ENCODE peak calls at places on chromosomes 1 and 21, in nine cellular contexts. One of them, this sample, is unnamed.

GRCh38 chr1:211764701-211765100 is 65.9 kb downstream of the LPGAT1 start:
- DNase-seq in ascending aorta: no peak
- DNase-seq in left lung: no peak
- DNase-seq in upper lobe of right lung: no peak
- DNase-seq in CD8-positive, alpha-beta T cell: no peak
- DNase-seq in glutamatergic neuron: no peak
- DNase-seq in GM23338: no peak
- DNase-seq in cardiac fibroblast: no peak
- DNase-seq in cardiac muscle cell: no peak
- DNase-seq in this sample: no peak

GRCh38 chr1:101781437-101781836 is 215.3 kb downstream of the OLFM3 start:
- DNase-seq in ascending aorta: no peak
- DNase-seq in left lung: no peak
- DNase-seq in upper lobe of right lung: no peak
- DNase-seq in CD8-positive, alpha-beta T cell: no peak
- DNase-seq in glutamatergic neuron: no peak
- DNase-seq in GM23338: no peak
- DNase-seq in cardiac fibroblast: peak
- DNase-seq in cardiac muscle cell: peak
- DNase-seq in this sample: no peak

GRCh38 chr21:44931137-44931500 is 8.7 kb upstream of the SLX9 start:
- DNase-seq in ascending aorta: no peak
- DNase-seq in left lung: peak
- DNase-seq in upper lobe of right lung: peak
- DNase-seq in CD8-positive, alpha-beta T cell: peak
- DNase-seq in glutamatergic neuron: no peak
- DNase-seq in GM23338: peak
- DNase-seq in cardiac fibroblast: peak
- DNase-seq in cardiac muscle cell: no peak
- DNase-seq in this sample: no peak

GRCh38 chr1:191575180-191575579 is 583.1 kb upstream of the RGS18 start:
- DNase-seq in ascending aorta: no peak
- DNase-seq in left lung: no peak
- DNase-seq in upper lobe of right lung: no peak
- DNase-seq in CD8-positive, alpha-beta T cell: no peak
- DNase-seq in glutamatergic neuron: no peak
- DNase-seq in GM23338: no peak
- DNase-seq in cardiac fibroblast: no peak
- DNase-seq in cardiac muscle cell: no peak
- DNase-seq in this sample: no peak

GRCh38 chr1:200042437-200043329 is 15.2 kb downstream of the NR5A2 start:
- DNase-seq in ascending aorta: no peak
- DNase-seq in left lung: no peak
- DNase-seq in upper lobe of right lung: no peak
- DNase-seq in CD8-positive, alpha-beta T cell: no peak
- DNase-seq in glutamatergic neuron: no peak
- DNase-seq in GM23338: peak
- DNase-seq in cardiac fibroblast: no peak
- DNase-seq in cardiac muscle cell: no peak
- DNase-seq in this sample: no peak

GRCh38 chr1:4298333-4298732 is 356.1 kb upstream of the AJAP1 start:
- DNase-seq in ascending aorta: no peak
- DNase-seq in left lung: no peak
- DNase-seq in upper lobe of right lung: no peak
- DNase-seq in CD8-positive, alpha-beta T cell: no peak
- DNase-seq in glutamatergic neuron: no peak
- DNase-seq in GM23338: no peak
- DNase-seq in cardiac fibroblast: no peak
- DNase-seq in cardiac muscle cell: no peak
- DNase-seq in this sample: no peak

GRCh38 chr1:37764888-37765441 is at the start of gene EPHA10:
- DNase-seq in ascending aorta: no peak
- DNase-seq in left lung: peak
- DNase-seq in upper lobe of right lung: no peak
- DNase-seq in CD8-positive, alpha-beta T cell: no peak
- DNase-seq in glutamatergic neuron: peak
- DNase-seq in GM23338: peak
- DNase-seq in cardiac fibroblast: no peak
- DNase-seq in cardiac muscle cell: no peak
- DNase-seq in this sample: no peak

GRCh38 chr1:22876359-22877111 is 96.1 kb downstream of the LACTBL1 start:
- DNase-seq in ascending aorta: no peak
- DNase-seq in left lung: no peak
- DNase-seq in upper lobe of right lung: no peak
- DNase-seq in CD8-positive, alpha-beta T cell: no peak
- DNase-seq in glutamatergic neuron: peak
- DNase-seq in GM23338: peak
- DNase-seq in cardiac fibroblast: peak
- DNase-seq in cardiac muscle cell: no peak
- DNase-seq in this sample: no peak

GRCh38 chr1:244154528-244154881 is 103.4 kb downstream of the ZBTB18 start:
- DNase-seq in ascending aorta: no peak
- DNase-seq in left lung: no peak
- DNase-seq in upper lobe of right lung: no peak
- DNase-seq in CD8-positive, alpha-beta T cell: no peak
- DNase-seq in glutamatergic neuron: no peak
- DNase-seq in GM23338: no peak
- DNase-seq in cardiac fibroblast: no peak
- DNase-seq in cardiac muscle cell: no peak
- DNase-seq in this sample: no peak

GRCh38 chr1:20727746-20728316 is 4.7 kb downstream of the SH2D5 start:
- DNase-seq in ascending aorta: no peak
- DNase-seq in left lung: no peak
- DNase-seq in upper lobe of right lung: peak
- DNase-seq in CD8-positive, alpha-beta T cell: peak
- DNase-seq in glutamatergic neuron: no peak
- DNase-seq in GM23338: peak
- DNase-seq in cardiac fibroblast: peak
- DNase-seq in cardiac muscle cell: no peak
- DNase-seq in this sample: no peak

GRCh38 chr1:20125091-20125490 is 5.8 kb upstream of the PLA2G2D start:
- DNase-seq in ascending aorta: no peak
- DNase-seq in left lung: no peak
- DNase-seq in upper lobe of right lung: no peak
- DNase-seq in CD8-positive, alpha-beta T cell: no peak
- DNase-seq in glutamatergic neuron: no peak
- DNase-seq in GM23338: no peak
- DNase-seq in cardiac fibroblast: no peak
- DNase-seq in cardiac muscle cell: no peak
- DNase-seq in this sample: peak

DNA sequence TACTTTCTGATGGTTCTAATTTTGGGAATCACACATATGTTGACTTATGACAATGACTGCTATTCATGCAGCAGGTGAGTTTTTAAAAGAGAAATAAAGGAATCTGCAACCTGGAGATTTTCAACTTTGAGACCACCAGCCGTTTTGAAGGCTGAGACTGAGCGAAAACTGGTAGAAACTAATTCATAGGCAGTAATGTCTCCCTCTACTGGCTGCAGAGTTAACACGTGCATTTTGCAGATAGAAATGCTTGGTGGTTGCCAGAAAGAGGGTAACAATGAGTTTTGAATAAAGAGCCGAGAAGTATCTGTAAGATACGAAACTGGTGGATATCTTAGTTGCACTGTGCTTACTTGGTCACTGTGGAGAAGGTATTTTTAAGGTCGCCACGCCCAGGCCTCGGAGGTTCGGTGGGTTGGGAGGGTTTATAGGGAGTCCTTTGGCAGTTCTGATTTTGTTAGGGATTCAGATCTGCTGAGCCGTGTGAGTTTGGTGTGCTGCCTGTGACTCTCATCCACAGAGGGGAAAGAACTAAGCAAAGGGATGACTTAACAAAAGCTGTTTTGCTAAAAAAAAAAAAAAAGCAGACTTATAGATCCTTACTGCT is 83.0 kb downstream of the RYR2 start:
- DNase-seq in ascending aorta: no peak
- DNase-seq in left lung: no peak
- DNase-seq in upper lobe of right lung: no peak
- DNase-seq in CD8-positive, alpha-beta T cell: no peak
- DNase-seq in glutamatergic neuron: no peak
- DNase-seq in GM23338: peak
- DNase-seq in cardiac fibroblast: peak
- DNase-seq in cardiac muscle cell: no peak
- DNase-seq in this sample: no peak
- TF ChIP-seq CTCF in ascending aorta: peak
- TF ChIP-seq CTCF in left lung: no peak
- TF ChIP-seq CTCF in upper lobe of right lung: peak
- TF ChIP-seq CTCF in CD8-positive, alpha-beta T cell: no peak
- TF ChIP-seq CTCF in glutamatergic neuron: peak
- TF ChIP-seq CTCF in GM23338: peak
- TF ChIP-seq CTCF in cardiac fibroblast: no peak
- TF ChIP-seq CTCF in cardiac muscle cell: peak
- TF ChIP-seq CTCF in this sample: no peak

GRCh38 chr1:168799918-168800605 is 71.1 kb upstream of the DPT start:
- DNase-seq in ascending aorta: no peak
- DNase-seq in left lung: no peak
- DNase-seq in upper lobe of right lung: no peak
- DNase-seq in CD8-positive, alpha-beta T cell: no peak
- DNase-seq in glutamatergic neuron: no peak
- DNase-seq in GM23338: no peak
- DNase-seq in cardiac fibroblast: no peak
- DNase-seq in cardiac muscle cell: no peak
- DNase-seq in this sample: no peak

GRCh38 chr1:168806955-168807354 is 77.9 kb upstream of the DPT start:
- DNase-seq in ascending aorta: no peak
- DNase-seq in left lung: no peak
- DNase-seq in upper lobe of right lung: no peak
- DNase-seq in CD8-positive, alpha-beta T cell: no peak
- DNase-seq in glutamatergic neuron: no peak
- DNase-seq in GM23338: no peak
- DNase-seq in cardiac fibroblast: no peak
- DNase-seq in cardiac muscle cell: no peak
- DNase-seq in this sample: no peak

GRCh38 chr1:168801032-168801745 is 72.2 kb upstream of the DPT start:
- DNase-seq in ascending aorta: no peak
- DNase-seq in left lung: no peak
- DNase-seq in upper lobe of right lung: no peak
- DNase-seq in CD8-positive, alpha-beta T cell: no peak
- DNase-seq in glutamatergic neuron: no peak
- DNase-seq in GM23338: no peak
- DNase-seq in cardiac fibroblast: no peak
- DNase-seq in cardiac muscle cell: no peak
- DNase-seq in this sample: no peak

DNA sequence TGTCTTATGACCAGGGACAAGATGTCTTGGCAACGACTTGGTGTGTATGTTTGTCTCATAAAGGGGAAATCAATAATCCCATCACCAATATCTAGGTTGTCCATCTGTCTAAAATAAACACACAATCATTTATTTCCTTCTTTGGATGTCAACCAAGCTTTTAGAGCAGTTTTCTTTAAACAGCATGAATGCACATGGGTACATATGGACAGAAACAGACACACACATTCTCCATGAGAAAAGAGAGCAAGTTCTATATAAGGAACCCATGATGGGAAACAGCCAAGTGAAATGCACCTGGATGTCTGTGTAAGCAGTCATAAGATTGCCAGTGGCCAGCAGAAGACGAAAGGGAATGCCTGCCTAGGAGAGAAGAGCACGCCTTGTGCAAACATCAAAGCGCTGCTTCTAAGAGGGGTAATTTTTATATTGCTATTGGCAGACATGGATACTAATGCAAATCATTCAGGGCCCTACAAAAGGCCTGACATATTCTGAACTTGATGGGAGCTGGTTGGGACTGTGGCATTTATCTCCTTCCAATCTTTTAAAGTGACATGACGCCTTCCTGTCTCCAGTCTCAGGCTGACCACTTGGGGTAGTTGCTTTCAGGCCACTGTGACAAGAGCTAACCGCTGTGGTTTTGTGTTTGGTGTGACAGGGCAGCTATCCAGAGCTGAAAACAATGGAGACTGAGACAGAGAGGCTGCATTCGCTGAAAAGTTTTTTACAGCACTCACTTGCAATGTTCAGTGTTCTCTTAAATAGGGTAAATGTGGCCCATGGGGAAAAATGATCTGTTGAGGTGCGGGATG is 74.9 kb upstream of the DPT start:
- DNase-seq in ascending aorta: no peak
- DNase-seq in left lung: no peak
- DNase-seq in upper lobe of right lung: no peak
- DNase-seq in CD8-positive, alpha-beta T cell: no peak
- DNase-seq in glutamatergic neuron: no peak
- DNase-seq in GM23338: peak
- DNase-seq in cardiac fibroblast: no peak
- DNase-seq in cardiac muscle cell: peak
- DNase-seq in this sample: no peak
- TF ChIP-seq CTCF in ascending aorta: no peak
- TF ChIP-seq CTCF in left lung: no peak
- TF ChIP-seq CTCF in upper lobe of right lung: no peak
- TF ChIP-seq CTCF in CD8-positive, alpha-beta T cell: no peak
- TF ChIP-seq CTCF in glutamatergic neuron: no peak
- TF ChIP-seq CTCF in GM23338: no peak
- TF ChIP-seq CTCF in cardiac fibroblast: no peak
- TF ChIP-seq CTCF in cardiac muscle cell: no peak
- TF ChIP-seq CTCF in this sample: no peak

GRCh38 chr1:104019675-104020049 is 270.0 kb downstream of the AMY1C start:
- DNase-seq in ascending aorta: no peak
- DNase-seq in left lung: no peak
- DNase-seq in upper lobe of right lung: no peak
- DNase-seq in CD8-positive, alpha-beta T cell: no peak
- DNase-seq in glutamatergic neuron: no peak
- DNase-seq in GM23338: no peak
- DNase-seq in cardiac fibroblast: no peak
- DNase-seq in cardiac muscle cell: no peak
- DNase-seq in this sample: no peak

DNA sequence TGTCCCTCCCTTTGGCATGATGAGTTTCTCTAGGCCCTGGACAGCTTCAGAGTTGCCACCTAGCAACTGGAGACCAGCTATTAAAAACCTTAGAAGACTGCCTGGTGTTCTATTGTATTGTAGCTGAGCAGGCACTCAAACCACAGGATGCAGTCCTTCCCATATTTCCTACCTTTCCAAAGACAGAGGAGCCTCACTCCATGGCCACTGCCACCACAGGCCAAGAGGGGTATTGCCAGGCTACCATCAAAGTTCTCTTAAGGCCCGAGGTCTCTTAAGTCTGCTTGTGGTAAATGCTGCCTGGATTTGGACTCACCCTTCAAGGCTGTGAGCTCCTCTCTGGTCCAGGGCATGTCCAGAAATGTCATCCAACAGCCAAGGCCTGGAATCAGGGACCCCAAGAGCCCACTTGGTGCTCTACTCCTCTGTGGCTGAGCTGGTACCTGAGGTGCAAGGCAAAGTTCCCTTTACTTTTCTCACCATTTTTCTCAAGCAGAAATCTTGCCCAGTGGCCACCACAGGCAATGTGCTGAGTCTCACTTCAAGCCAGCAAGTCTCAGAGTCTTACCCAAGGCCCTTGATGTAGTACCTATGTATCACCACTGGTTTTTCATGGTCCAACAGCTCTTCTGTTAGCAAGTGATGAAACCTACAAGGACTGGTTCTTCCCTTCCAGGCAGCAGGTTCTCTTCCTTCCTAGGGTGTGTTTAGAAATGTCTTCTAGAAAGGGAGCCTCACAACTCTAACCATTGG is 269.4 kb downstream of the AMY1C start:
- DNase-seq in ascending aorta: no peak
- DNase-seq in left lung: peak
- DNase-seq in upper lobe of right lung: no peak
- DNase-seq in CD8-positive, alpha-beta T cell: no peak
- DNase-seq in glutamatergic neuron: no peak
- DNase-seq in GM23338: peak
- DNase-seq in cardiac fibroblast: no peak
- DNase-seq in cardiac muscle cell: no peak
- DNase-seq in this sample: no peak
- TF ChIP-seq CTCF in ascending aorta: no peak
- TF ChIP-seq CTCF in left lung: no peak
- TF ChIP-seq CTCF in upper lobe of right lung: no peak
- TF ChIP-seq CTCF in CD8-positive, alpha-beta T cell: no peak
- TF ChIP-seq CTCF in glutamatergic neuron: no peak
- TF ChIP-seq CTCF in GM23338: peak
- TF ChIP-seq CTCF in cardiac fibroblast: no peak
- TF ChIP-seq CTCF in cardiac muscle cell: no peak
- TF ChIP-seq CTCF in this sample: no peak

GRCh38 chr1:156368157-156368658 is 803 bp upstream of the RHBG start:
- DNase-seq in ascending aorta: no peak
- DNase-seq in left lung: no peak
- DNase-seq in upper lobe of right lung: no peak
- DNase-seq in CD8-positive, alpha-beta T cell: no peak
- DNase-seq in glutamatergic neuron: no peak
- DNase-seq in GM23338: no peak
- DNase-seq in cardiac fibroblast: no peak
- DNase-seq in cardiac muscle cell: no peak
- DNase-seq in this sample: no peak
- TF ChIP-seq CTCF in ascending aorta: no peak
- TF ChIP-seq CTCF in left lung: no peak
- TF ChIP-seq CTCF in upper lobe of right lung: no peak
- TF ChIP-seq CTCF in CD8-positive, alpha-beta T cell: no peak
- TF ChIP-seq CTCF in glutamatergic neuron: no peak
- TF ChIP-seq CTCF in GM23338: no peak
- TF ChIP-seq CTCF in cardiac fibroblast: no peak
- TF ChIP-seq CTCF in cardiac muscle cell: no peak
- TF ChIP-seq CTCF in this sample: no peak

This sample was measured in CD14-positive monocyte.